ENCODE peak calls at places on chromosomes 4 and X, in eight cellular contexts. M is heart right ventricle; R is fibroblast of lung; B is NCI-H524; S is activated naive CD4-positive, alpha-beta T cell treated with anti-CD3 and anti-CD28 coated beads for 36 hours; C is A549; F is type B pancreatic cell; J is GM10248. Z is an unnamed sample.

GRCh38 chr4:45438047-45438446 is 685.8 kb downstream of the GABRG1 start:
- DNase-seq in M (peak; percentile 11), R (no peak), B (no peak), S (no peak), C (no peak), F (no peak), J (no peak), Z (no peak)

GRCh38 chr4:89489338-89489771 is 181.8 kb upstream of the GPRIN3 start:
- DNase-seq in M (no peak), R (no peak), B (no peak), S (no peak), C (no peak), F (no peak), J (no peak), Z (no peak)

GRCh38 chr4:95929448-95930064 is 89.7 kb downstream of the PDHA2 start:
- DNase-seq in M (no peak), R (no peak), B (no peak), S (no peak), C (peak; percentile 3), F (no peak), J (no peak), Z (no peak)

GRCh38 chr4:41061482-41062185 is 152.7 kb downstream of the APBB2 start:
- DNase-seq in M (no peak), R (peak; percentile 32), B (no peak), S (no peak), C (no peak), F (no peak), J (no peak), Z (no peak)

GRCh38 chr4:72136429-72136828 is 104.6 kb downstream of the NPFFR2 start:
- DNase-seq in M (no peak), R (peak; percentile 34), B (peak; percentile 57), S (no peak), C (no peak), F (no peak), J (no peak), Z (no peak)

GRCh38 chr4:44679060-44679459 is 840 bp downstream of the GUF1 start:
- DNase-seq in M (no peak), R (no peak), B (no peak), S (no peak), C (no peak), F (no peak), J (no peak), Z (no peak)

GRCh38 chrX:74286950-74287349 is 17.0 kb upstream of the ZCCHC13 start:
- DNase-seq in M (no peak), R (peak; percentile 37), B (no peak), S (no peak), C (peak; percentile 28), F (no peak), J (no peak), Z (no peak)

GRCh38 chrX:132187451-132187850 is 31.8 kb downstream of the RAP2C start:
- DNase-seq in M (no peak), R (no peak), B (no peak), S (no peak), C (no peak), F (no peak), J (no peak), Z (no peak)

GRCh38 chrX:151970661-151971060 is 3.8 kb downstream of the GABRE start:
- DNase-seq in M (peak; percentile 50), R (peak; percentile 94), B (no peak), S (no peak), C (peak; percentile 80), F (no peak), J (no peak), Z (no peak)

GRCh38 chrX:10325606-10326005 is 168.8 kb downstream of the CLCN4 start:
- DNase-seq in M (no peak), R (peak; percentile 43), B (no peak), S (no peak), C (peak; percentile 5), F (no peak), J (no peak), Z (no peak)

GRCh38 chrX:103658681-103659433 is 27.6 kb downstream of the MORF4L2 start:
- DNase-seq in M (no peak), R (no peak), B (no peak), S (no peak), C (no peak), F (no peak), J (no peak), Z (no peak)

GRCh38 chr4:75243570-75243969 is 270.6 kb downstream of the RCHY1 start:
- DNase-seq in M (no peak), R (no peak), B (no peak), S (no peak), C (no peak), F (no peak), J (no peak), Z (no peak)

GRCh38 chr4:137677851-137678250 is 145.6 kb upstream of the PCDH18 start:
- DNase-seq in M (no peak), R (peak; percentile 80), B (no peak), S (no peak), C (no peak), F (no peak), J (no peak), Z (no peak)

GRCh38 chr4:147846318-147847135 is 114.6 kb downstream of the ARHGAP10 start:
- DNase-seq in M (no peak), R (no peak), B (no peak), S (peak; percentile 11), C (no peak), F (no peak), J (peak; percentile 48), Z (peak; percentile 11)

GRCh38 chr4:187251896-187252295 is 528.2 kb upstream of the FAT1 start:
- DNase-seq in M (no peak), R (peak; percentile 40), B (no peak), S (no peak), C (no peak), F (no peak), J (no peak), Z (no peak)

GRCh38 chr4:123631699-123632098 is 235.1 kb downstream of the SPRY1 start:
- DNase-seq in M (no peak), R (peak; percentile 32), B (no peak), S (no peak), C (no peak), F (no peak), J (no peak), Z (no peak)

GRCh38 chr4:53365121-53365485 is 758 bp downstream of the SCFD2 start:
- DNase-seq in M (no peak), R (peak; percentile 29), B (no peak), S (peak; percentile 20), C (no peak), F (no peak), J (peak; percentile 24), Z (no peak)

GRCh38 chr4:140937866-140938265 is 181.7 kb upstream of the TBC1D9 start:
- DNase-seq in M (no peak), R (peak; percentile 90), B (no peak), S (no peak), C (peak; percentile 26), F (no peak), J (no peak), Z (no peak)

GRCh38 chr4:46432923-46433322 is 43.0 kb upstream of the GABRA2 start:
- DNase-seq in M (no peak), R (peak; percentile 22), B (no peak), S (no peak), C (no peak), F (no peak), J (no peak), Z (no peak)

GRCh38 chrX:102659790-102660757 is 8.8 kb downstream of the GPRASP1 start:
- DNase-seq in M (peak; percentile 86), R (peak; percentile 61), B (peak; percentile 53), S (peak; percentile 91), C (peak; percentile 71), F (peak; percentile 80), J (peak; percentile 70), Z (peak; percentile 72)

GRCh38 chr4:166458756-166459155 is 585.7 kb downstream of the TLL1 start:
- DNase-seq in M (no peak), R (peak; percentile 64), B (no peak), S (no peak), C (no peak), F (no peak), J (no peak), Z (no peak)

GRCh38 chr4:3744901-3745300 is 21.3 kb upstream of the ADRA2C start:
- DNase-seq in M (no peak), R (no peak), B (no peak), S (no peak), C (no peak), F (no peak), J (no peak), Z (no peak)

GRCh38 chr4:39464886-39465501 is 6.1 kb downstream of the LIAS start:
- DNase-seq in M (no peak), R (peak; percentile 88), B (no peak), S (no peak), C (peak; percentile 82), F (no peak), J (no peak), Z (peak; percentile 34)

GRCh38 chrX:78545233-78545632 is 113.9 kb downstream of the RTL3 start:
- DNase-seq in M (no peak), R (no peak), B (no peak), S (no peak), C (no peak), F (no peak), J (no peak), Z (no peak)

GRCh38 chr4:6204098-6204497 is 3.7 kb upstream of the JAKMIP1 start:
- DNase-seq in M (no peak), R (no peak), B (no peak), S (no peak), C (no peak), F (no peak), J (no peak), Z (no peak)

Z was measured in T-helper 1 cell.